ENCODE peak calls at places on chromosomes 7 and 10, in five cellular contexts. One of them, this sample, is unnamed.

GRCh38 chr10:34899161-34899560 is 84.1 kb upstream of the PARD3 start:
- DNase-seq in T-cell: no peak
- DNase-seq in AG04449: no peak
- DNase-seq in GOT3: no peak
- DNase-seq in T-helper 1 cell: no peak
- DNase-seq in this sample: no peak

GRCh38 chr7:29563590-29564454 is at the start of gene PRR15:
- DNase-seq in T-cell: no peak
- DNase-seq in AG04449: no peak
- DNase-seq in GOT3: no peak
- DNase-seq in T-helper 1 cell: no peak
- DNase-seq in this sample: no peak

GRCh38 chr7:28239823-28240204 is 59.2 kb upstream of the JAZF1 start:
- DNase-seq in AG04449: no peak
- DNase-seq in T-cell: no peak
- DNase-seq in GOT3: no peak
- DNase-seq in T-helper 1 cell: no peak
- DNase-seq in this sample: no peak

GRCh38 chr7:155466814-155467675 is 9.1 kb downstream of the EN2 start:
- DNase-seq in T-helper 1 cell: no peak
- DNase-seq in AG04449: no peak
- DNase-seq in T-cell: no peak
- DNase-seq in GOT3: no peak
- DNase-seq in this sample: no peak

GRCh38 chr10:128469515-128469914 is 343.3 kb upstream of the MKI67 start:
- DNase-seq in T-cell: no peak
- DNase-seq in GOT3: no peak
- DNase-seq in T-helper 1 cell: no peak
- DNase-seq in AG04449: no peak
- DNase-seq in this sample: no peak

GRCh38 chr7:131538791-131539179 is 17.6 kb downstream of the PODXL start:
- DNase-seq in AG04449: no peak
- DNase-seq in T-cell: no peak
- DNase-seq in T-helper 1 cell: no peak
- DNase-seq in GOT3: no peak
- DNase-seq in this sample: no peak

GRCh38 chr7:121521681-121522405 is 125.7 kb upstream of the FAM3C start:
- DNase-seq in GOT3: no peak
- DNase-seq in T-helper 1 cell: no peak
- DNase-seq in T-cell: no peak
- DNase-seq in AG04449: no peak
- DNase-seq in this sample: no peak

GRCh38 chr7:126501617-126502016 is 751.1 kb downstream of the GRM8 start:
- DNase-seq in GOT3: no peak
- DNase-seq in T-cell: no peak
- DNase-seq in T-helper 1 cell: no peak
- DNase-seq in AG04449: no peak
- DNase-seq in this sample: no peak

GRCh38 chr7:11469028-11469718 is 362.8 kb downstream of the THSD7A start:
- DNase-seq in T-helper 1 cell: no peak
- DNase-seq in T-cell: no peak
- DNase-seq in GOT3: no peak
- DNase-seq in AG04449: no peak
- DNase-seq in this sample: no peak

GRCh38 chr7:108455833-108456677 is at the start of gene NRCAM:
- DNase-seq in GOT3: no peak
- DNase-seq in T-helper 1 cell: no peak
- DNase-seq in T-cell: no peak
- DNase-seq in AG04449: no peak
- DNase-seq in this sample: no peak

GRCh38 chr7:105794741-105795729 is 81.4 kb downstream of the ATXN7L1 start:
- DNase-seq in T-helper 1 cell: no peak
- DNase-seq in AG04449: no peak
- DNase-seq in GOT3: no peak
- DNase-seq in T-cell: no peak
- DNase-seq in this sample: no peak

GRCh38 chr10:131155218-131155902 is 156.2 kb downstream of the TCERG1L start:
- DNase-seq in GOT3: no peak
- DNase-seq in T-cell: no peak
- DNase-seq in T-helper 1 cell: no peak
- DNase-seq in AG04449: no peak
- DNase-seq in this sample: no peak

GRCh38 chr7:27793780-27794179 is 53.8 kb downstream of the TAX1BP1 start:
- DNase-seq in T-helper 1 cell: no peak
- DNase-seq in T-cell: no peak
- DNase-seq in AG04449: no peak
- DNase-seq in GOT3: no peak
- DNase-seq in this sample: no peak

GRCh38 chr10:7580520-7580919 is 86.2 kb downstream of the ITIH5 start:
- DNase-seq in AG04449: no peak
- DNase-seq in T-cell: no peak
- DNase-seq in GOT3: no peak
- DNase-seq in T-helper 1 cell: no peak
- DNase-seq in this sample: no peak

GRCh38 chr10:75452997-75453396 is 21.6 kb downstream of the LRMDA start:
- DNase-seq in GOT3: no peak
- DNase-seq in AG04449: no peak
- DNase-seq in T-cell: no peak
- DNase-seq in T-helper 1 cell: no peak
- DNase-seq in this sample: no peak

GRCh38 chr10:86536294-86536861 is 14.8 kb upstream of the WAPL start:
- DNase-seq in GOT3: no peak
- DNase-seq in T-helper 1 cell: peak; percentile 43
- DNase-seq in AG04449: no peak
- DNase-seq in T-cell: peak; percentile 51
- DNase-seq in this sample: peak; percentile 35

GRCh38 chr7:32887395-32887794 is 4.2 kb downstream of the KBTBD2 start:
- DNase-seq in AG04449: no peak
- DNase-seq in T-helper 1 cell: no peak
- DNase-seq in GOT3: no peak
- DNase-seq in T-cell: no peak
- DNase-seq in this sample: no peak

GRCh38 chr10:31759124-31759798 is 169.4 kb downstream of the ARHGAP12 start:
- DNase-seq in AG04449: no peak
- DNase-seq in T-cell: peak; percentile 16
- DNase-seq in T-helper 1 cell: peak; percentile 12
- DNase-seq in GOT3: no peak
- DNase-seq in this sample: peak; percentile 24

GRCh38 chr7:30473903-30474302 is 4.7 kb downstream of the NOD1 start:
- DNase-seq in GOT3: no peak
- DNase-seq in T-cell: no peak
- DNase-seq in T-helper 1 cell: no peak
- DNase-seq in AG04449: no peak
- DNase-seq in this sample: no peak

GRCh38 chr10:3263747-3264146 is 91.2 kb upstream of the PITRM1 start:
- DNase-seq in T-cell: no peak
- DNase-seq in AG04449: no peak
- DNase-seq in T-helper 1 cell: no peak
- DNase-seq in GOT3: no peak
- DNase-seq in this sample: no peak

GRCh38 chr10:536371-536925 is 153.0 kb downstream of the DIP2C start:
- DNase-seq in GOT3: no peak
- DNase-seq in T-helper 1 cell: no peak
- DNase-seq in AG04449: no peak
- DNase-seq in T-cell: no peak
- DNase-seq in this sample: no peak